ENCODE peak calls at places on chromosomes 3 and 15, in eight cellular contexts. D is NCI-H1417; C is astrocyte of the spinal cord; V is retina; B is substantia nigra; G is mammary epithelial cell; U is CD8-positive, alpha-beta T cell; M is NCI-H2081. H is an unnamed sample.

GRCh38 chr3:43363621-43364266 is 77.4 kb downstream of the SNRK start:
- DNase-seq in D (no peak), C (no peak), V (no peak), B (no peak), G (no peak), U (no peak), M (no peak), H (no peak)

GRCh38 chr3:62587169-62587568 is 213.8 kb upstream of the FEZF2 start:
- DNase-seq in D (no peak), C (no peak), V (no peak), B (no peak), G (peak), U (no peak), M (no peak), H (peak)

GRCh38 chr15:96324900-96325299 is 5.6 kb upstream of the NR2F2 start:
- DNase-seq in D (no peak), C (no peak), V (no peak), B (no peak), G (no peak), U (no peak), M (no peak), H (no peak)

GRCh38 chr3:168436327-168436726 is 340.6 kb upstream of the GOLIM4 start:
- DNase-seq in D (no peak), C (no peak), V (no peak), B (no peak), G (no peak), U (no peak), M (no peak), H (no peak)

GRCh38 chr15:100284701-100285100 is 57.1 kb downstream of the ADAMTS17 start:
- DNase-seq in D (no peak), C (no peak), V (no peak), B (no peak), G (no peak), U (no peak), M (no peak), H (no peak)

GRCh38 chr3:182969277-182969676 is 11.1 kb downstream of the DCUN1D1 start:
- DNase-seq in D (no peak), C (peak), V (no peak), B (no peak), G (peak), U (no peak), M (no peak), H (peak)

GRCh38 chr15:62840518-62841268 is 201.9 kb upstream of the TPM1 start:
- DNase-seq in D (no peak), C (no peak), V (no peak), B (no peak), G (no peak), U (no peak), M (no peak), H (no peak)

GRCh38 chr3:172164620-172165362 is 125.4 kb downstream of the FNDC3B start:
- DNase-seq in D (no peak), C (no peak), V (no peak), B (no peak), G (no peak), U (no peak), M (no peak), H (no peak)

GRCh38 chr15:99434506-99435137 is 131.2 kb upstream of the MEF2A start:
- DNase-seq in D (peak), C (no peak), V (no peak), B (no peak), G (no peak), U (peak), M (no peak), H (no peak)

GRCh38 chr3:6262035-6262434 is 598.9 kb upstream of the GRM7 start:
- DNase-seq in D (peak), C (no peak), V (peak), B (no peak), G (no peak), U (no peak), M (peak), H (no peak)

GRCh38 chr3:42667523-42668402 is 14.3 kb downstream of the ZBTB47 start:
- DNase-seq in D (peak), C (no peak), V (no peak), B (no peak), G (no peak), U (no peak), M (no peak), H (no peak)

GRCh38 chr3:51673181-51673801 is 2.2 kb downstream of the TEX264 start:
- DNase-seq in D (peak), C (no peak), V (no peak), B (no peak), G (no peak), U (no peak), M (no peak), H (no peak)

GRCh38 chr15:66698318-66698961 is 3.6 kb upstream of the SMAD6 start:
- DNase-seq in D (peak), C (peak), V (peak), B (peak), G (peak), U (no peak), M (peak), H (peak)

GRCh38 chr15:73265536-73266153 is 103.1 kb downstream of the HCN4 start:
- DNase-seq in D (peak), C (peak), V (peak), B (no peak), G (peak), U (peak), M (peak), H (peak)

GRCh38 chr3:106025151-106025722 is 156.4 kb upstream of the CBLB start:
- DNase-seq in D (peak), C (peak), V (no peak), B (no peak), G (peak), U (no peak), M (peak), H (no peak)

GRCh38 chr3:173739716-173740115 is 342.2 kb downstream of the NLGN1 start:
- DNase-seq in D (no peak), C (peak), V (no peak), B (no peak), G (no peak), U (no peak), M (no peak), H (no peak)

GRCh38 chr3:83706669-83707068 is 1252.1 kb upstream of the CADM2 start:
- DNase-seq in D (no peak), C (no peak), V (no peak), B (no peak), G (no peak), U (no peak), M (no peak), H (no peak)

GRCh38 chr15:70491183-70491621 is 272.2 kb downstream of the UACA start:
- DNase-seq in D (no peak), C (peak), V (no peak), B (no peak), G (peak), U (no peak), M (no peak), H (no peak)

GRCh38 chr3:167609156-167609555 is 44.6 kb downstream of the WDR49 start:
- DNase-seq in D (peak), C (no peak), V (no peak), B (no peak), G (no peak), U (no peak), M (no peak), H (no peak)

GRCh38 chr3:186241910-186242821 is 119.9 kb downstream of the DGKG start:
- DNase-seq in D (peak), C (peak), V (peak), B (peak), G (peak), U (peak), M (no peak), H (peak)

GRCh38 chr3:7193271-7193670 is 332.4 kb downstream of the GRM7 start:
- DNase-seq in D (no peak), C (no peak), V (no peak), B (no peak), G (no peak), U (no peak), M (no peak), H (no peak)

GRCh38 chr15:67548532-67548852 is 6.0 kb downstream of the MAP2K5 start:
- DNase-seq in D (no peak), C (peak), V (no peak), B (no peak), G (no peak), U (no peak), M (no peak), H (no peak)

GRCh38 chr3:156665296-156665695 is 9.1 kb upstream of the TIPARP start:
- DNase-seq in D (no peak), C (no peak), V (no peak), B (no peak), G (no peak), U (no peak), M (no peak), H (no peak)

GRCh38 chr3:33980252-33980651 is 181.8 kb downstream of the PDCD6IP start:
- DNase-seq in D (peak), C (peak), V (no peak), B (no peak), G (peak), U (no peak), M (peak), H (peak)

GRCh38 chr3:133377396-133377795 is 22.5 kb upstream of the BFSP2 start:
- DNase-seq in D (peak), C (peak), V (peak), B (no peak), G (peak), U (no peak), M (peak), H (peak)

GRCh38 chr3:115975353-115975752 is 352.0 kb downstream of the GAP43 start:
- DNase-seq in D (peak), C (peak), V (no peak), B (no peak), G (peak), U (no peak), M (no peak), H (peak)

GRCh38 chr15:39887832-39888231 is 32.2 kb downstream of the GPR176 start:
- DNase-seq in D (peak), C (peak), V (no peak), B (no peak), G (peak), U (no peak), M (no peak), H (peak)

GRCh38 chr15:101128191-101128590 is 123.7 kb downstream of the CHSY1 start:
- DNase-seq in D (peak), C (peak), V (no peak), B (no peak), G (peak), U (no peak), M (no peak), H (peak)

GRCh38 chr3:59235221-59236012 is 185.6 kb upstream of the CFAP20DC start:
- DNase-seq in D (no peak), C (no peak), V (no peak), B (no peak), G (no peak), U (no peak), M (no peak), H (no peak)

GRCh38 chr3:128714887-128715496 is 11.0 kb upstream of the RAB7A start:
- DNase-seq in D (no peak), C (no peak), V (no peak), B (no peak), G (no peak), U (peak), M (no peak), H (no peak)

GRCh38 chr3:30319713-30320112 is 286.7 kb upstream of the TGFBR2 start:
- DNase-seq in D (peak), C (peak), V (peak), B (no peak), G (peak), U (peak), M (peak), H (peak)

GRCh38 chr3:15214758-15215157 is 8.7 kb downstream of the CAPN7 start:
- DNase-seq in D (no peak), C (no peak), V (no peak), B (no peak), G (no peak), U (no peak), M (no peak), H (no peak)

GRCh38 chr3:108403921-108404320 is 106.5 kb downstream of the MYH15 start:
- DNase-seq in D (no peak), C (no peak), V (peak), B (no peak), G (no peak), U (no peak), M (no peak), H (no peak)

GRCh38 chr3:69088033-69088432 is 3.3 kb downstream of the ARL6IP5 start:
- DNase-seq in D (no peak), C (peak), V (no peak), B (no peak), G (peak), U (no peak), M (no peak), H (peak)

GRCh38 chr15:81322708-81323253 is 1.2 kb downstream of the STARD5 start:
- DNase-seq in D (no peak), C (no peak), V (no peak), B (no peak), G (peak), U (no peak), M (no peak), H (no peak)